ENCODE peak calls at places on chromosomes 5 and 9, in nine cellular contexts. C, O, H, M, L, E, P, N and F are unnamed samples.

GRCh38 chr9:128298535-128299482 is 22.7 kb downstream of the SWI5 start:
- DNase-seq in M (no peak), H (no peak), E (no peak), C (no peak), P (no peak), L (no peak), O (no peak), N (no peak), F (no peak)

GRCh38 chr9:98706651-98707103 is 2.1 kb downstream of the GABBR2 start:
- DNase-seq in O (peak; percentile 14), N (no peak), C (no peak), P (no peak), E (no peak), L (no peak), M (no peak), H (no peak), F (no peak)

GRCh38 chr9:19466268-19466639 is 57.4 kb downstream of the ACER2 start:
- DNase-seq in O (no peak), E (no peak), C (no peak), P (no peak), N (no peak), L (no peak), H (no peak), M (no peak), F (no peak)

GRCh38 chr5:102090770-102091169 is 205.3 kb downstream of the SLCO4C1 start:
- DNase-seq in L (no peak), N (no peak), C (no peak), O (peak; percentile 47), M (no peak), P (no peak), H (no peak), E (no peak), F (no peak)

GRCh38 chr5:159052282-159053011 is 47.3 kb downstream of the EBF1 start:
- DNase-seq in O (no peak), M (no peak), P (no peak), C (no peak), E (no peak), L (no peak), N (no peak), H (no peak), F (peak; percentile 47)

GRCh38 chr9:970310-971002 is 6.0 kb upstream of the DMRT3 start:
- DNase-seq in L (no peak), M (no peak), P (no peak), C (no peak), H (no peak), N (no peak), E (no peak), O (no peak), F (no peak)

GRCh38 chr5:40486437-40487270 is 193.1 kb upstream of the PTGER4 start:
- DNase-seq in O (peak; percentile 23), N (no peak), C (peak; percentile 18), E (no peak), M (no peak), L (peak; percentile 85), H (peak; percentile 13), P (peak; percentile 10), F (no peak)

GRCh38 chr5:75823811-75824210 is 106.6 kb upstream of the POC5 start:
- DNase-seq in C (no peak), N (no peak), L (no peak), E (no peak), M (no peak), O (no peak), H (no peak), P (no peak), F (no peak)

GRCh38 chr9:116843863-116844620 is 156.9 kb downstream of the TRIM32 start:
- DNase-seq in P (no peak), M (no peak), O (no peak), L (no peak), H (no peak), E (no peak), N (no peak), C (no peak), F (no peak)

GRCh38 chr5:122253794-122254193 is 58.2 kb upstream of the SNCAIP start:
- DNase-seq in P (no peak), C (no peak), E (no peak), H (no peak), L (no peak), O (no peak), M (no peak), N (no peak), F (no peak)

GRCh38 chr5:104179057-104179456 is 616.5 kb upstream of the NUDT12 start:
- DNase-seq in O (peak; percentile 75), H (no peak), C (no peak), N (no peak), M (no peak), E (no peak), L (peak; percentile 32), P (no peak), F (no peak)

GRCh38 chr9:5499889-5500398 is 10.4 kb upstream of the PDCD1LG2 start:
- DNase-seq in L (no peak), C (no peak), P (no peak), M (no peak), H (no peak), O (peak; percentile 71), E (no peak), N (no peak), F (no peak)

GRCh38 chr5:126274396-126274795 is 148.8 kb upstream of the GRAMD2B start:
- DNase-seq in M (no peak), L (no peak), H (no peak), P (no peak), N (no peak), C (no peak), O (no peak), E (no peak), F (no peak)

GRCh38 chr5:58060971-58061370 is 398.9 kb downstream of the PLK2 start:
- DNase-seq in O (peak; percentile 39), C (no peak), N (no peak), P (no peak), L (no peak), E (no peak), H (no peak), M (no peak), F (no peak)

GRCh38 chr5:14267166-14267838 is 124.2 kb downstream of the TRIO start:
- DNase-seq in E (no peak), H (no peak), L (no peak), M (no peak), P (no peak), C (no peak), N (no peak), O (peak; percentile 66), F (no peak)

GRCh38 chr5:100517301-100517974 is 17.7 kb upstream of the FAM174A start:
- DNase-seq in N (no peak), P (no peak), E (no peak), L (no peak), H (no peak), O (no peak), C (no peak), M (no peak), F (no peak)

GRCh38 chr5:13771011-13771571 is 173.4 kb downstream of the DNAH5 start:
- DNase-seq in C (no peak), O (peak; percentile 53), E (no peak), H (no peak), P (no peak), M (no peak), N (no peak), L (no peak), F (no peak)

GRCh38 chr5:135245521-135246499 is 153.2 kb downstream of the MACROH2A1 start:
- DNase-seq in L (no peak), P (no peak), H (no peak), E (no peak), M (peak; percentile 41), N (no peak), C (no peak), O (peak; percentile 84), F (no peak)

GRCh38 chr9:131180454-131180853 is 55.1 kb downstream of the NUP214 start:
- DNase-seq in N (no peak), E (no peak), C (no peak), H (no peak), O (peak; percentile 98), P (no peak), M (no peak), L (no peak), F (no peak)

GRCh38 chr9:95024097-95024671 is 293.3 kb downstream of the FANCC start:
- DNase-seq in P (no peak), H (no peak), O (peak; percentile 51), M (no peak), E (no peak), N (no peak), C (no peak), L (no peak), F (no peak)

GRCh38 chr5:175766963-175767362 is 104.4 kb upstream of the CPLX2 start:
- DNase-seq in L (no peak), C (no peak), P (no peak), H (no peak), E (no peak), M (no peak), N (no peak), O (no peak), F (no peak)

GRCh38 chr9:98572796-98573195 is 135.9 kb downstream of the GABBR2 start:
- DNase-seq in O (no peak), N (no peak), C (no peak), M (no peak), E (no peak), P (no peak), L (no peak), H (no peak), F (no peak)

GRCh38 chr5:177023247-177023703 is 779 bp downstream of the ZNF346 start:
- DNase-seq in C (peak; percentile 6), H (no peak), E (no peak), N (no peak), O (no peak), P (no peak), M (no peak), L (peak; percentile 25), F (no peak)

GRCh38 chr9:29449294-29449693 is 1876.0 kb upstream of the C9orf72 start:
- DNase-seq in O (no peak), L (no peak), P (no peak), C (no peak), H (no peak), M (no peak), N (no peak), E (no peak), F (no peak)

GRCh38 chr5:120452471-120452870 is 11.6 kb upstream of the PRR16 start:
- DNase-seq in E (no peak), N (no peak), M (no peak), O (peak; percentile 13), H (no peak), C (no peak), L (no peak), P (no peak), F (no peak)

GRCh38 chr5:172694061-172694460 is 53.0 kb downstream of the NEURL1B start:
- DNase-seq in N (no peak), H (no peak), E (no peak), P (no peak), L (no peak), C (no peak), O (no peak), M (no peak), F (no peak)

GRCh38 chr9:129126789-129127618 is 15.8 kb downstream of the PTPA start:
- DNase-seq in E (no peak), P (no peak), N (no peak), H (no peak), L (no peak), C (no peak), M (no peak), O (no peak), F (no peak)

GRCh38 chr5:59360130-59360555 is 533.4 kb downstream of the PDE4D start:
- DNase-seq in O (no peak), H (no peak), C (no peak), P (no peak), E (no peak), N (no peak), L (no peak), M (no peak), F (no peak)

GRCh38 chr9:129241725-129242124 is 63.7 kb upstream of the IER5L start:
- DNase-seq in E (no peak), H (no peak), L (no peak), C (no peak), P (no peak), O (no peak), M (no peak), N (no peak), F (no peak)

GRCh38 chr9:89775641-89776040 is 170.8 kb downstream of the GADD45G start:
- DNase-seq in N (no peak), M (no peak), C (no peak), L (no peak), P (no peak), E (no peak), H (no peak), O (no peak), F (no peak)

GRCh38 chr5:62182802-62183201 is 123.2 kb upstream of the KIF2A start:
- DNase-seq in N (no peak), E (no peak), O (no peak), H (no peak), C (no peak), L (no peak), P (no peak), M (no peak), F (no peak)